ENCODE peak calls at places on chromosomes 16 and 17, in eight cellular contexts. X is adipocyte; C is T-helper 2 cell; P is astrocyte of the spinal cord; R is iris pigment epithelial cell; B is lower lobe of right lung; Z is omental fat pad; J is CD4-positive, alpha-beta T cell. Y is an unnamed sample.

GRCh38 chr17:50460831-50461526 is 7.7 kb downstream of the CHAD start:
- DNase-seq in R (no peak), B (no peak), Z (no peak), J (no peak), X (no peak), C (no peak), P (no peak), Y (no peak)

GRCh38 chr17:68459030-68459376 is 1.7 kb upstream of the WIPI1 start:
- DNase-seq in J (no peak), B (no peak), P (no peak), C (no peak), Z (no peak), R (no peak), X (no peak), Y (no peak)

GRCh38 chr16:88737298-88738166 is 31.2 kb downstream of the CTU2 start:
- DNase-seq in J (peak; percentile 74), B (peak; percentile 90), C (peak; percentile 57), P (peak; percentile 52), R (peak; percentile 76), Z (peak; percentile 39), X (peak; percentile 77), Y (peak; percentile 65)

GRCh38 chr17:767076-767475 is 15.0 kb downstream of the GLOD4 start:
- DNase-seq in C (no peak), P (no peak), J (no peak), B (no peak), R (no peak), X (no peak), Z (no peak), Y (no peak)

GRCh38 chr16:86490859-86491642 is 19.3 kb upstream of the FOXF1 start:
- DNase-seq in X (peak; percentile 57), J (no peak), R (no peak), C (no peak), Z (no peak), B (no peak), P (no peak), Y (no peak)

GRCh38 chr16:75928295-75928694 is 202.0 kb upstream of the CPHXL start:
- DNase-seq in B (no peak), P (no peak), R (peak; percentile 86), C (no peak), J (no peak), Z (no peak), X (no peak), Y (peak; percentile 9)

GRCh38 chr17:81044764-81045589 is 10.0 kb downstream of the BAIAP2 start:
- DNase-seq in J (no peak), C (no peak), X (peak; percentile 49), R (peak; percentile 77), B (peak; percentile 89), Z (peak; percentile 60), P (peak; percentile 86), Y (peak; percentile 66)

GRCh38 chr17:37300683-37301082 is 75.1 kb upstream of the C17orf78 start:
- DNase-seq in X (no peak), R (no peak), B (no peak), C (no peak), Z (no peak), P (no peak), J (no peak), Y (no peak)

GRCh38 chr17:27408891-27409290 is 47.4 kb upstream of the KSR1 start:
- DNase-seq in P (peak; percentile 41), Z (no peak), B (no peak), C (no peak), J (no peak), X (peak; percentile 36), R (peak; percentile 17), Y (no peak)

GRCh38 chr16:83515395-83515794 is 292.4 kb upstream of the HSBP1 start:
- DNase-seq in J (no peak), P (no peak), Z (no peak), R (no peak), B (no peak), X (no peak), C (no peak), Y (no peak)

GRCh38 chr16:86566966-86567700 is 504 bp downstream of the FOXC2 start:
- DNase-seq in P (peak; percentile 88), C (no peak), Z (no peak), R (peak; percentile 87), J (no peak), B (no peak), X (peak; percentile 86), Y (peak; percentile 15)

GRCh38 chr17:18257268-18257681 is 1.3 kb downstream of the FLII start:
- DNase-seq in B (no peak), R (no peak), C (peak; percentile 21), X (peak; percentile 11), Z (no peak), P (no peak), J (no peak), Y (peak; percentile 54)

GRCh38 chr16:80122155-80122554 is 418.6 kb upstream of the DYNLRB2 start:
- DNase-seq in B (no peak), C (no peak), R (no peak), P (no peak), Z (no peak), J (no peak), X (peak; percentile 30), Y (no peak)

GRCh38 chr17:76138234-76138895 is 2.7 kb downstream of the FOXJ1 start:
- DNase-seq in J (no peak), P (no peak), Z (no peak), C (no peak), R (no peak), X (no peak), B (no peak), Y (no peak)

GRCh38 chr16:72073831-72074230 is 10.8 kb downstream of the HPR start:
- DNase-seq in P (peak; percentile 1), X (no peak), J (no peak), Z (no peak), R (no peak), C (no peak), B (no peak), Y (no peak)

GRCh38 chr16:65297453-65297852 is 175.6 kb upstream of the CDH11 start:
- DNase-seq in Z (no peak), B (no peak), J (no peak), R (no peak), P (no peak), X (no peak), C (no peak), Y (no peak)

GRCh38 chr16:73154063-73154870 is 106.3 kb upstream of the ZFHX3 start:
- DNase-seq in R (peak; percentile 56), X (peak; percentile 45), C (no peak), B (peak; percentile 69), P (no peak), Z (no peak), J (no peak), Y (no peak)

GRCh38 chr16:54936979-54937672 is 6.5 kb downstream of the IRX5 start:
- DNase-seq in X (peak; percentile 51), Z (no peak), B (peak; percentile 80), J (no peak), P (peak; percentile 74), C (no peak), R (peak; percentile 18), Y (no peak)

GRCh38 chr16:48330847-48331204 is 54.4 kb downstream of the SIAH1 start:
- DNase-seq in Z (no peak), C (no peak), B (no peak), X (peak; percentile 8), J (no peak), R (no peak), P (no peak), Y (no peak)

GRCh38 chr16:87702325-87702811 is 63.4 kb downstream of the KLHDC4 start:
- DNase-seq in B (no peak), P (peak; percentile 10), R (peak; percentile 49), X (peak; percentile 34), J (peak; percentile 20), C (no peak), Z (no peak), Y (no peak)

GRCh38 chr17:55664287-55664686 is 58.4 kb downstream of the TMEM100 start:
- DNase-seq in R (no peak), J (no peak), Z (no peak), P (no peak), B (no peak), X (no peak), C (no peak), Y (no peak)

GRCh38 chr16:24539850-24540484 is 601 bp downstream of the RBBP6 start:
- DNase-seq in R (peak; percentile 47), Z (no peak), C (no peak), B (peak; percentile 82), J (peak; percentile 37), X (peak; percentile 73), P (no peak), Y (peak; percentile 31)

GRCh38 chr17:81895400-81895799 is 3.9 kb downstream of the ANAPC11 start:
- DNase-seq in J (no peak), C (no peak), B (no peak), P (no peak), R (no peak), Z (no peak), X (no peak), Y (no peak)

GRCh38 chr16:3356118-3356517 is 429 bp downstream of the OR2C1 start:
- DNase-seq in Z (no peak), B (no peak), R (no peak), C (no peak), P (no peak), X (no peak), J (no peak), Y (no peak)